ENCODE peak calls at places on chromosomes 3 and 15, in ten cellular contexts. One of them, this sample, is unnamed.
A peak's percentile ranks its signal among the peaks of the same experiment; 100 is the strongest.

GRCh38 chr15:99110093-99110492 is 5.2 kb downstream of the SYNM start:
- DNase-seq in astrocyte: no peak
- DNase-seq in PC-3: no peak
- DNase-seq in SK-N-SH: no peak
- DNase-seq in neural progenitor cell: no peak
- DNase-seq in H1: no peak
- DNase-seq in MM.1S: no peak
- DNase-seq in mammary epithelial cell: no peak
- DNase-seq in IMR-90: no peak
- DNase-seq in H9: no peak
- DNase-seq in this sample: no peak

GRCh38 chr3:32817561-32818430 is at the start of gene TRIM71:
- DNase-seq in astrocyte: no peak
- DNase-seq in PC-3: no peak
- DNase-seq in SK-N-SH: peak; percentile 61
- DNase-seq in neural progenitor cell: peak; percentile 68
- DNase-seq in H1: no peak
- DNase-seq in MM.1S: no peak
- DNase-seq in mammary epithelial cell: peak; percentile 39
- DNase-seq in IMR-90: no peak
- DNase-seq in H9: no peak
- DNase-seq in this sample: no peak

GRCh38 chr3:160841455-160841854 is 85.4 kb downstream of the PPM1L start:
- DNase-seq in astrocyte: no peak
- DNase-seq in PC-3: no peak
- DNase-seq in SK-N-SH: no peak
- DNase-seq in neural progenitor cell: no peak
- DNase-seq in H1: no peak
- DNase-seq in MM.1S: no peak
- DNase-seq in mammary epithelial cell: no peak
- DNase-seq in IMR-90: no peak
- DNase-seq in H9: no peak
- DNase-seq in this sample: no peak

GRCh38 chr3:29281265-29282228 is 676 bp downstream of the RBMS3 start:
- DNase-seq in astrocyte: peak; percentile 55
- DNase-seq in PC-3: peak; percentile 30
- DNase-seq in SK-N-SH: peak; percentile 15
- DNase-seq in neural progenitor cell: peak; percentile 40
- DNase-seq in H1: no peak
- DNase-seq in MM.1S: peak; percentile 9
- DNase-seq in mammary epithelial cell: peak; percentile 65
- DNase-seq in IMR-90: peak; percentile 59
- DNase-seq in H9: peak; percentile 29
- DNase-seq in this sample: peak; percentile 72

GRCh38 chr3:128307029-128307633 is 153.8 kb downstream of the EEFSEC start:
- DNase-seq in astrocyte: no peak
- DNase-seq in PC-3: peak; percentile 7
- DNase-seq in SK-N-SH: peak; percentile 58
- DNase-seq in neural progenitor cell: peak; percentile 61
- DNase-seq in H1: peak; percentile 43
- DNase-seq in MM.1S: no peak
- DNase-seq in mammary epithelial cell: no peak
- DNase-seq in IMR-90: no peak
- DNase-seq in H9: peak; percentile 27
- DNase-seq in this sample: peak; percentile 16

GRCh38 chr3:40083066-40083465 is 226.4 kb upstream of the EIF1B start:
- DNase-seq in astrocyte: no peak
- DNase-seq in PC-3: no peak
- DNase-seq in SK-N-SH: no peak
- DNase-seq in neural progenitor cell: no peak
- DNase-seq in H1: no peak
- DNase-seq in MM.1S: no peak
- DNase-seq in mammary epithelial cell: no peak
- DNase-seq in IMR-90: no peak
- DNase-seq in H9: no peak
- DNase-seq in this sample: no peak

GRCh38 chr15:48559270-48559669 is 86.2 kb downstream of the FBN1 start:
- DNase-seq in astrocyte: peak; percentile 91
- DNase-seq in PC-3: no peak
- DNase-seq in SK-N-SH: no peak
- DNase-seq in neural progenitor cell: peak; percentile 42
- DNase-seq in H1: no peak
- DNase-seq in MM.1S: no peak
- DNase-seq in mammary epithelial cell: no peak
- DNase-seq in IMR-90: peak; percentile 87
- DNase-seq in H9: no peak
- DNase-seq in this sample: peak; percentile 66

GRCh38 chr15:69357773-69358765 is 56.1 kb upstream of the KIF23 start:
- DNase-seq in astrocyte: peak; percentile 63
- DNase-seq in PC-3: no peak
- DNase-seq in SK-N-SH: no peak
- DNase-seq in neural progenitor cell: peak; percentile 50
- DNase-seq in H1: no peak
- DNase-seq in MM.1S: no peak
- DNase-seq in mammary epithelial cell: no peak
- DNase-seq in IMR-90: peak; percentile 47
- DNase-seq in H9: no peak
- DNase-seq in this sample: no peak

GRCh38 chr3:181709537-181710279 is 2.0 kb upstream of the SOX2 start:
- DNase-seq in astrocyte: peak; percentile 46
- DNase-seq in PC-3: peak; percentile 80
- DNase-seq in SK-N-SH: peak; percentile 72
- DNase-seq in neural progenitor cell: peak; percentile 91
- DNase-seq in H1: peak; percentile 94
- DNase-seq in MM.1S: peak; percentile 84
- DNase-seq in mammary epithelial cell: peak; percentile 40
- DNase-seq in IMR-90: peak; percentile 44
- DNase-seq in H9: peak; percentile 75
- DNase-seq in this sample: peak; percentile 62

GRCh38 chr3:31636693-31637442 is 104.1 kb downstream of the STT3B start:
- DNase-seq in astrocyte: no peak
- DNase-seq in PC-3: no peak
- DNase-seq in SK-N-SH: no peak
- DNase-seq in neural progenitor cell: no peak
- DNase-seq in H1: no peak
- DNase-seq in MM.1S: no peak
- DNase-seq in mammary epithelial cell: no peak
- DNase-seq in IMR-90: no peak
- DNase-seq in H9: no peak
- DNase-seq in this sample: peak; percentile 44

GRCh38 chr3:142027295-142027694 is 122.0 kb downstream of the TFDP2 start:
- DNase-seq in astrocyte: no peak
- DNase-seq in PC-3: no peak
- DNase-seq in SK-N-SH: no peak
- DNase-seq in neural progenitor cell: peak; percentile 34
- DNase-seq in H1: no peak
- DNase-seq in MM.1S: no peak
- DNase-seq in mammary epithelial cell: no peak
- DNase-seq in IMR-90: no peak
- DNase-seq in H9: no peak
- DNase-seq in this sample: no peak

GRCh38 chr15:31273258-31273941 is 53.2 kb upstream of the KLF13 start:
- DNase-seq in astrocyte: no peak
- DNase-seq in PC-3: no peak
- DNase-seq in SK-N-SH: peak; percentile 10
- DNase-seq in neural progenitor cell: peak; percentile 4
- DNase-seq in H1: peak; percentile 43
- DNase-seq in MM.1S: no peak
- DNase-seq in mammary epithelial cell: no peak
- DNase-seq in IMR-90: no peak
- DNase-seq in H9: peak; percentile 23
- DNase-seq in this sample: no peak

GRCh38 chr3:12370758-12371157 is 81.9 kb downstream of the PPARG start:
- DNase-seq in astrocyte: peak; percentile 20
- DNase-seq in PC-3: peak; percentile 88
- DNase-seq in SK-N-SH: peak; percentile 2
- DNase-seq in neural progenitor cell: peak; percentile 24
- DNase-seq in H1: no peak
- DNase-seq in MM.1S: no peak
- DNase-seq in mammary epithelial cell: no peak
- DNase-seq in IMR-90: peak; percentile 36
- DNase-seq in H9: peak; percentile 28
- DNase-seq in this sample: peak; percentile 14

GRCh38 chr3:12371525-12372140 is 82.8 kb downstream of the PPARG start:
- DNase-seq in astrocyte: peak; percentile 58
- DNase-seq in PC-3: peak; percentile 85
- DNase-seq in SK-N-SH: peak; percentile 1
- DNase-seq in neural progenitor cell: no peak
- DNase-seq in H1: no peak
- DNase-seq in MM.1S: no peak
- DNase-seq in mammary epithelial cell: no peak
- DNase-seq in IMR-90: peak; percentile 86
- DNase-seq in H9: no peak
- DNase-seq in this sample: no peak

GRCh38 chr3:12372762-12373280 is 84.0 kb downstream of the PPARG start:
- DNase-seq in astrocyte: no peak
- DNase-seq in PC-3: no peak
- DNase-seq in SK-N-SH: no peak
- DNase-seq in neural progenitor cell: no peak
- DNase-seq in H1: no peak
- DNase-seq in MM.1S: no peak
- DNase-seq in mammary epithelial cell: no peak
- DNase-seq in IMR-90: no peak
- DNase-seq in H9: no peak
- DNase-seq in this sample: no peak

GRCh38 chr3:12379640-12380407 is 91.0 kb downstream of the PPARG start:
- DNase-seq in astrocyte: no peak
- DNase-seq in PC-3: no peak
- DNase-seq in SK-N-SH: no peak
- DNase-seq in neural progenitor cell: no peak
- DNase-seq in H1: no peak
- DNase-seq in MM.1S: no peak
- DNase-seq in mammary epithelial cell: no peak
- DNase-seq in IMR-90: no peak
- DNase-seq in H9: no peak
- DNase-seq in this sample: no peak

DNA sequence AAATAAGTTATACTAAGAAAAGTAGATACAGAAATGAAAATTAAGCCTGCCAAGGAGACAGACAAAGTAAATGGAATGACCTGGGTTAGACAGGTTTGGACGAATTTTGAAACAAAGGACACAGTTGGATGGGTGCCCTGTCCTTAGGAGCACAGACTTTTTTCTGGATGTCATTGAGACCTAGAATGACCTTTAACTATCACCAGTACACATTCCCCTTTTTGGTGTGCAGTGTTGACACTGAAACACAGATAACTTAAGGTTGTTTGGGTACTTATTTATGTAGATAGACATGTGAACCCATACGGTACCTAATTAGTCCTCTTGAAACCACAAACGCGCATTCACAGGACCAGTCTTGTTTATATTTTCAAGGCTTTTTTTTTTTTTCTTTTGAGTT is 86.7 kb downstream of the PPARG start:
- DNase-seq in astrocyte: no peak
- DNase-seq in PC-3: no peak
- DNase-seq in SK-N-SH: no peak
- DNase-seq in neural progenitor cell: no peak
- DNase-seq in H1: no peak
- DNase-seq in MM.1S: no peak
- DNase-seq in mammary epithelial cell: no peak
- DNase-seq in IMR-90: no peak
- DNase-seq in H9: no peak
- DNase-seq in this sample: no peak
- TF ChIP-seq CTCF in astrocyte: no peak
- TF ChIP-seq CTCF in PC-3: no peak
- TF ChIP-seq CTCF in SK-N-SH: no peak
- TF ChIP-seq CTCF in neural progenitor cell: no peak
- TF ChIP-seq CTCF in H1: no peak
- TF ChIP-seq CTCF in MM.1S: no peak
- TF ChIP-seq CTCF in mammary epithelial cell: no peak
- TF ChIP-seq CTCF in IMR-90: no peak
- TF ChIP-seq CTCF in H9: no peak
- TF ChIP-seq CTCF in this sample: no peak

GRCh38 chr3:46186856-46187700 is 21.0 kb downstream of the CCR1 start:
- DNase-seq in astrocyte: no peak
- DNase-seq in PC-3: no peak
- DNase-seq in SK-N-SH: no peak
- DNase-seq in neural progenitor cell: no peak
- DNase-seq in H1: no peak
- DNase-seq in MM.1S: peak; percentile 87
- DNase-seq in mammary epithelial cell: no peak
- DNase-seq in IMR-90: no peak
- DNase-seq in H9: no peak
- DNase-seq in this sample: no peak
- H3K4me1 ChIP-seq in astrocyte: no peaks in the 10 kb centered on the region
- H3K4me1 ChIP-seq in PC-3: peaks cover 11% of the 10 kb centered on the region
- H3K4me1 ChIP-seq in SK-N-SH: no peaks in the 10 kb centered on the region
- H3K4me1 ChIP-seq in neural progenitor cell: no peaks in the 10 kb centered on the region
- H3K4me1 ChIP-seq in H1: no peaks in the 10 kb centered on the region
- H3K4me1 ChIP-seq in MM.1S: peaks cover 39% of the 10 kb centered on the region
- H3K4me1 ChIP-seq in mammary epithelial cell: peaks cover 18% of the 10 kb centered on the region
- H3K4me1 ChIP-seq in IMR-90: no peaks in the 10 kb centered on the region
- H3K4me1 ChIP-seq in H9: no peaks in the 10 kb centered on the region
- H3K4me1 ChIP-seq in this sample: no peaks in the 10 kb centered on the region

DNA sequence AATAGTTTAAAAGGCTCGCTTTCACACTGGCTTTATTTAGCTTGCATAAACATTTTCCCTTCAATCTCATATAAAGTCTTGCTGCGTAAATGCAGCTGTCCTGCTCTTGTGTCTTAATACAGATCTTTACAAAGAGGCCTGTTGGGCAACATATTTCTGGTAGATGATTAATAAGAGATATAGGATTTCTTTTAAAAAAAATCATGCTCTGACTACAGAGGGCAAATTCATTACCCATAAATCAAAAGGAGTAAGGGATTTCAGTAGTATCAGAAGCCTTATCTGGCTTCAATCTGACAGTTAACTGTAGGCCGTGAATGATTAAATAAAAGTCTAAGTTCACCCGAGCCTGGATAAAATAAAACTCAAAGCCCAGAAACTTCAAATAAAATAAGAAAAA is 937.2 kb downstream of the FHIT start:
- DNase-seq in astrocyte: peak; percentile 33
- DNase-seq in PC-3: no peak
- DNase-seq in SK-N-SH: no peak
- DNase-seq in neural progenitor cell: no peak
- DNase-seq in H1: no peak
- DNase-seq in MM.1S: no peak
- DNase-seq in mammary epithelial cell: no peak
- DNase-seq in IMR-90: no peak
- DNase-seq in H9: no peak
- DNase-seq in this sample: no peak
- H2AFZ ChIP-seq in astrocyte: no peak overlapping the region
- H2AFZ ChIP-seq in PC-3: no peak overlapping the region
- H2AFZ ChIP-seq in SK-N-SH: no peak overlapping the region
- H2AFZ ChIP-seq in neural progenitor cell: no peak overlapping the region
- H2AFZ ChIP-seq in H1: no peak overlapping the region
- H2AFZ ChIP-seq in MM.1S: no peak overlapping the region
- H2AFZ ChIP-seq in mammary epithelial cell: no peak overlapping the region
- H2AFZ ChIP-seq in IMR-90: no peak overlapping the region
- H2AFZ ChIP-seq in H9: no peak overlapping the region
- H2AFZ ChIP-seq in this sample: no peak overlapping the region

DNA sequence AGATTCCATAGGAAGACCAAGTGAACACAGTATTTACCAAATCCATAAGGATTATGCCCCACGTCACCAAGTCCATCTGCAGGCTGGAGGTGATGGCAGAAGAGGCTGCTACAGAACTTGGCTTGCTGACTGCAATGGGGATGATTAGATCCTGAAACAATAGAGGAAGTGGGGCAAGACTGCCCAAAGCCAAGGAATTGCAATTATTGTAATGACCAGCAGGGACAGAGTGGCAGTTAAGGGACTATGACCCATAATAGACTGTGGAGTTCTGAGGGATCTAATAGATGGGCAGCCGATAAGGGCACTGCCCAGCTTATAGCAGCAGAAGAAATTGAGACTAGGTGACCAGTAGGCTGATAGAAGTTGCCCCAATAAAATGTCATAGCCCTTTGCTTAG is 108.4 kb downstream of the MINAR1 start:
- DNase-seq in astrocyte: no peak
- DNase-seq in PC-3: peak; percentile 18
- DNase-seq in SK-N-SH: no peak
- DNase-seq in neural progenitor cell: no peak
- DNase-seq in H1: no peak
- DNase-seq in MM.1S: no peak
- DNase-seq in mammary epithelial cell: no peak
- DNase-seq in IMR-90: no peak
- DNase-seq in H9: no peak
- DNase-seq in this sample: no peak
- TF ChIP-seq CTCF in astrocyte: no peak
- TF ChIP-seq CTCF in PC-3: peak; percentile 28
- TF ChIP-seq CTCF in SK-N-SH: peak; percentile 20
- TF ChIP-seq CTCF in neural progenitor cell: peak; percentile 38
- TF ChIP-seq CTCF in H1: no peak
- TF ChIP-seq CTCF in MM.1S: no peak
- TF ChIP-seq CTCF in mammary epithelial cell: no peak
- TF ChIP-seq CTCF in IMR-90: no peak
- TF ChIP-seq CTCF in H9: peak; percentile 46
- TF ChIP-seq CTCF in this sample: no peak

This sample was measured in endothelial cell of umbilical vein.